ENCODE peak calls at places on chromosomes 2 and 18, in seven cellular contexts. One of them, this sample, is unnamed.

GRCh38 chr2:203396667-203397066 is 68.5 kb downstream of the ABI2 start:
- DNase-seq in spleen: no peak
- DNase-seq in fibroblast of pulmonary artery: no peak
- DNase-seq in GM10248: no peak
- DNase-seq in RWPE1: no peak
- DNase-seq in neural crest cell: no peak
- DNase-seq in astrocyte of the cerebellum: no peak
- DNase-seq in this sample: no peak

GRCh38 chr2:241645056-241645914 is 7.8 kb downstream of the ATG4B start:
- DNase-seq in GM10248: no peak
- DNase-seq in neural crest cell: no peak
- DNase-seq in fibroblast of pulmonary artery: no peak
- DNase-seq in astrocyte of the cerebellum: no peak
- DNase-seq in spleen: no peak
- DNase-seq in RWPE1: no peak
- DNase-seq in this sample: no peak

GRCh38 chr2:161170377-161170776 is 10.1 kb downstream of the TANK start:
- DNase-seq in neural crest cell: no peak
- DNase-seq in RWPE1: no peak
- DNase-seq in astrocyte of the cerebellum: no peak
- DNase-seq in GM10248: no peak
- DNase-seq in fibroblast of pulmonary artery: no peak
- DNase-seq in spleen: no peak
- DNase-seq in this sample: no peak

GRCh38 chr2:152354069-152354755 is 19.2 kb downstream of the FMNL2 start:
- DNase-seq in astrocyte of the cerebellum: no peak
- DNase-seq in fibroblast of pulmonary artery: peak
- DNase-seq in GM10248: no peak
- DNase-seq in neural crest cell: no peak
- DNase-seq in spleen: no peak
- DNase-seq in RWPE1: no peak
- DNase-seq in this sample: no peak

GRCh38 chr2:206158563-206159345 is 490 bp downstream of the NDUFS1 start:
- DNase-seq in RWPE1: peak
- DNase-seq in neural crest cell: no peak
- DNase-seq in astrocyte of the cerebellum: no peak
- DNase-seq in fibroblast of pulmonary artery: peak
- DNase-seq in spleen: no peak
- DNase-seq in GM10248: no peak
- DNase-seq in this sample: no peak

GRCh38 chr2:197904446-197904845 is 100.1 kb downstream of the PLCL1 start:
- DNase-seq in RWPE1: no peak
- DNase-seq in neural crest cell: no peak
- DNase-seq in GM10248: no peak
- DNase-seq in fibroblast of pulmonary artery: no peak
- DNase-seq in astrocyte of the cerebellum: no peak
- DNase-seq in spleen: no peak
- DNase-seq in this sample: no peak

GRCh38 chr18:50152900-50153299 is 42.0 kb downstream of the MYO5B start:
- DNase-seq in fibroblast of pulmonary artery: no peak
- DNase-seq in RWPE1: no peak
- DNase-seq in spleen: no peak
- DNase-seq in neural crest cell: no peak
- DNase-seq in astrocyte of the cerebellum: no peak
- DNase-seq in GM10248: no peak
- DNase-seq in this sample: no peak

GRCh38 chr2:127101048-127101611 is 5.8 kb downstream of the BIN1 start:
- DNase-seq in spleen: peak
- DNase-seq in GM10248: no peak
- DNase-seq in astrocyte of the cerebellum: no peak
- DNase-seq in RWPE1: no peak
- DNase-seq in neural crest cell: no peak
- DNase-seq in fibroblast of pulmonary artery: no peak
- DNase-seq in this sample: no peak

GRCh38 chr2:48400553-48401179 is 129.3 kb upstream of the STON1 start:
- DNase-seq in GM10248: no peak
- DNase-seq in spleen: no peak
- DNase-seq in fibroblast of pulmonary artery: no peak
- DNase-seq in RWPE1: no peak
- DNase-seq in astrocyte of the cerebellum: no peak
- DNase-seq in neural crest cell: no peak
- DNase-seq in this sample: no peak

GRCh38 chr2:57959380-57959779 is 87.2 kb upstream of the VRK2 start:
- DNase-seq in fibroblast of pulmonary artery: no peak
- DNase-seq in RWPE1: no peak
- DNase-seq in neural crest cell: no peak
- DNase-seq in astrocyte of the cerebellum: no peak
- DNase-seq in GM10248: no peak
- DNase-seq in spleen: no peak
- DNase-seq in this sample: no peak

GRCh38 chr2:148875387-148876051 is 492 bp downstream of the KIF5C start:
- DNase-seq in GM10248: peak
- DNase-seq in RWPE1: peak
- DNase-seq in spleen: peak
- DNase-seq in neural crest cell: no peak
- DNase-seq in astrocyte of the cerebellum: no peak
- DNase-seq in fibroblast of pulmonary artery: no peak
- DNase-seq in this sample: no peak

GRCh38 chr18:23154823-23155517 is 19.7 kb downstream of the CABLES1 start:
- DNase-seq in GM10248: no peak
- DNase-seq in spleen: no peak
- DNase-seq in neural crest cell: no peak
- DNase-seq in RWPE1: no peak
- DNase-seq in astrocyte of the cerebellum: no peak
- DNase-seq in fibroblast of pulmonary artery: no peak
- DNase-seq in this sample: no peak

GRCh38 chr2:215695876-215696275 is 260.0 kb upstream of the FN1 start:
- DNase-seq in spleen: no peak
- DNase-seq in neural crest cell: no peak
- DNase-seq in GM10248: no peak
- DNase-seq in fibroblast of pulmonary artery: no peak
- DNase-seq in astrocyte of the cerebellum: no peak
- DNase-seq in RWPE1: no peak
- DNase-seq in this sample: no peak

GRCh38 chr2:15447381-15447780 is 113.8 kb downstream of the NBAS start:
- DNase-seq in RWPE1: no peak
- DNase-seq in fibroblast of pulmonary artery: no peak
- DNase-seq in astrocyte of the cerebellum: no peak
- DNase-seq in neural crest cell: no peak
- DNase-seq in GM10248: no peak
- DNase-seq in spleen: no peak
- DNase-seq in this sample: no peak

GRCh38 chr2:120842456-120843439 is 107.1 kb downstream of the GLI2 start:
- DNase-seq in RWPE1: no peak
- DNase-seq in spleen: peak
- DNase-seq in GM10248: no peak
- DNase-seq in fibroblast of pulmonary artery: peak
- DNase-seq in neural crest cell: no peak
- DNase-seq in astrocyte of the cerebellum: no peak
- DNase-seq in this sample: no peak

GRCh38 chr2:217903859-217904613 is 98.8 kb downstream of the TNS1 start:
- DNase-seq in spleen: no peak
- DNase-seq in GM10248: no peak
- DNase-seq in astrocyte of the cerebellum: no peak
- DNase-seq in neural crest cell: no peak
- DNase-seq in fibroblast of pulmonary artery: peak
- DNase-seq in RWPE1: no peak
- DNase-seq in this sample: no peak

GRCh38 chr2:232887171-232887850 is 17.2 kb downstream of the SNORC start:
- DNase-seq in spleen: peak
- DNase-seq in RWPE1: no peak
- DNase-seq in astrocyte of the cerebellum: no peak
- DNase-seq in fibroblast of pulmonary artery: peak
- DNase-seq in GM10248: no peak
- DNase-seq in neural crest cell: no peak
- DNase-seq in this sample: no peak

GRCh38 chr2:17538022-17538843 is 2.3 kb upstream of the VSNL1 start:
- DNase-seq in neural crest cell: no peak
- DNase-seq in RWPE1: no peak
- DNase-seq in fibroblast of pulmonary artery: peak
- DNase-seq in spleen: no peak
- DNase-seq in GM10248: no peak
- DNase-seq in astrocyte of the cerebellum: no peak
- DNase-seq in this sample: no peak

GRCh38 chr2:201883559-201883958 is 77.2 kb downstream of the CDK15 start:
- DNase-seq in astrocyte of the cerebellum: no peak
- DNase-seq in GM10248: no peak
- DNase-seq in RWPE1: no peak
- DNase-seq in spleen: no peak
- DNase-seq in fibroblast of pulmonary artery: no peak
- DNase-seq in neural crest cell: no peak
- DNase-seq in this sample: no peak

GRCh38 chr18:8792688-8793316 is 87.4 kb downstream of the MTCL1 start:
- DNase-seq in GM10248: no peak
- DNase-seq in spleen: no peak
- DNase-seq in neural crest cell: no peak
- DNase-seq in fibroblast of pulmonary artery: no peak
- DNase-seq in RWPE1: no peak
- DNase-seq in astrocyte of the cerebellum: no peak
- DNase-seq in this sample: no peak

GRCh38 chr2:239674981-239675855 is 274.4 kb upstream of the HDAC4 start:
- DNase-seq in astrocyte of the cerebellum: no peak
- DNase-seq in fibroblast of pulmonary artery: no peak
- DNase-seq in GM10248: no peak
- DNase-seq in spleen: no peak
- DNase-seq in RWPE1: no peak
- DNase-seq in neural crest cell: no peak
- DNase-seq in this sample: peak

GRCh38 chr2:72080286-72081145 is 67.1 kb downstream of the CYP26B1 start:
- DNase-seq in spleen: peak
- DNase-seq in neural crest cell: no peak
- DNase-seq in GM10248: no peak
- DNase-seq in RWPE1: no peak
- DNase-seq in astrocyte of the cerebellum: no peak
- DNase-seq in fibroblast of pulmonary artery: no peak
- DNase-seq in this sample: no peak
- TF ChIP-seq CTCF in spleen: no peak
- TF ChIP-seq CTCF in neural crest cell: no peak
- TF ChIP-seq CTCF in GM10248: no peak
- TF ChIP-seq CTCF in RWPE1: no peak
- TF ChIP-seq CTCF in astrocyte of the cerebellum: no peak
- TF ChIP-seq CTCF in fibroblast of pulmonary artery: no peak
- TF ChIP-seq CTCF in this sample: no peak

GRCh38 chr2:178756843-178757242 is 50.4 kb downstream of the TTN start:
- DNase-seq in neural crest cell: no peak
- DNase-seq in fibroblast of pulmonary artery: peak
- DNase-seq in GM10248: no peak
- DNase-seq in astrocyte of the cerebellum: no peak
- DNase-seq in spleen: no peak
- DNase-seq in RWPE1: peak
- DNase-seq in this sample: no peak
- TF ChIP-seq CTCF in neural crest cell: no peak
- TF ChIP-seq CTCF in fibroblast of pulmonary artery: no peak
- TF ChIP-seq CTCF in GM10248: no peak
- TF ChIP-seq CTCF in astrocyte of the cerebellum: no peak
- TF ChIP-seq CTCF in spleen: no peak
- TF ChIP-seq CTCF in RWPE1: no peak
- TF ChIP-seq CTCF in this sample: no peak

DNA sequence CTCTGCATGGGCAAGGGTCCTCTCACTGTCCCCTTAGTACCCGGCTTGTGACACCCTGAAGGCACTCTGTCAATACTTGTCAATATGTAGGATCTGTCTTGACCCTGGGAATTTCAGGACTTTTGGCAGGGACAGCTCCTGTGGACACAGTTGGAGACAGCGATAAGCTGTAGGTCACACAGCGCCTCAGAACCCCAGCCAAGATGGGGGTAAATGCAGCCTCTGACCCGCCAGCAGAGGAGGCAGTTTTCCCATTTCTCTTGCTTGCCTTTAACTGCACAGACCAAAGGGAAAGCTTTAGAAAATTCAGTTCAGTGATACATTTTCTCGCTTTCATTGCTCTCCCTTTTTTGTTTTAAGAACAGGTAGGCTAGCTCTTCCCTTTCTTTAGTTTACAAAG is 54.8 kb upstream of the KLHL29 start:
- DNase-seq in neural crest cell: peak
- DNase-seq in GM10248: peak
- DNase-seq in RWPE1: peak
- DNase-seq in spleen: no peak
- DNase-seq in astrocyte of the cerebellum: no peak
- DNase-seq in fibroblast of pulmonary artery: peak
- DNase-seq in this sample: no peak
- TF ChIP-seq CTCF in neural crest cell: no peak
- TF ChIP-seq CTCF in GM10248: peak
- TF ChIP-seq CTCF in RWPE1: no peak
- TF ChIP-seq CTCF in spleen: no peak
- TF ChIP-seq CTCF in astrocyte of the cerebellum: no peak
- TF ChIP-seq CTCF in fibroblast of pulmonary artery: no peak
- TF ChIP-seq CTCF in this sample: no peak

GRCh38 chr2:97663626-97663961 is 250 bp downstream of the ACTR1B start:
- DNase-seq in astrocyte of the cerebellum: no peak
- DNase-seq in neural crest cell: no peak
- DNase-seq in GM10248: no peak
- DNase-seq in RWPE1: no peak
- DNase-seq in spleen: no peak
- DNase-seq in fibroblast of pulmonary artery: no peak
- DNase-seq in this sample: no peak

GRCh38 chr2:97664636-97664970 is 759 bp upstream of the ACTR1B start:
- DNase-seq in neural crest cell: no peak
- DNase-seq in GM10248: no peak
- DNase-seq in spleen: no peak
- DNase-seq in fibroblast of pulmonary artery: no peak
- DNase-seq in RWPE1: no peak
- DNase-seq in astrocyte of the cerebellum: no peak
- DNase-seq in this sample: no peak

GRCh38 chr2:97662386-97662894 is 1.4 kb downstream of the ACTR1B start:
- DNase-seq in fibroblast of pulmonary artery: no peak
- DNase-seq in RWPE1: no peak
- DNase-seq in astrocyte of the cerebellum: no peak
- DNase-seq in neural crest cell: no peak
- DNase-seq in spleen: peak
- DNase-seq in GM10248: peak
- DNase-seq in this sample: no peak

GRCh38 chr2:97662895-97663625 is 784 bp downstream of the ACTR1B start:
- DNase-seq in fibroblast of pulmonary artery: peak
- DNase-seq in astrocyte of the cerebellum: peak
- DNase-seq in neural crest cell: peak
- DNase-seq in GM10248: peak
- DNase-seq in RWPE1: peak
- DNase-seq in spleen: peak
- DNase-seq in this sample: peak

DNA sequence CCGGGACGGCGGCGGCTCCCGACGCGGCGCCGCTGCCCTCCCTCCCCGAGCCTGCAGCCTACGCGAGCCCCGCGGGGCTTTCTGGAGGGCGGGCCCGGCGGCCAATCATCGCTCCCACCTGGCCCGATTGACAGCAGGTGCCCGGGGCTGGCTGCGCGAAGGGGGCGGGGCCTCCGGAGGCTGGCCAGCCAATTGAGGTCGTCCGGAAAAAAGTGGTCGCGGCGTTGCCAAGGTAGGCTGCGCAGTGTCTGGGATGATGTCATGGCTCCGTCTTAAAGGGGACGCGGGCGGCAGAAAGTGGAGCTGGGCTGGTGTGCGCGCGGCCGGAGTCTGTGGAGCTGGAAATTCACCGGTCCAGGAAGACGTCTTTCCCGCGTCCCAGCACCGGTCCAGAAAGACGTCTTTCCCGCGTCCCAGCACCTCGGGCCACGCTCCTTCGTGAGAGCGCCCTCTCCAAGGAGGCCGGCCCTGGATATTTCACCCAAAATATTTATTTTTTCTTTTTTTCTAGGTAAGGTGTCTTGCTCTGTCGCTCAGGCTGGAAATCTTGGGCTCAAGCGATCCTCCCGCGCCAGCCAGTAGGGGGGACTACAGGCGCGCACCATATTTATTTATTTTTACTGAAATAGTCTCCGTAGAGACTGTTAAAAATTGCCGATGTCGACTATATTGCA is at the start of gene ACTR1B:
- DNase-seq in fibroblast of pulmonary artery: peak
- DNase-seq in astrocyte of the cerebellum: peak
- DNase-seq in neural crest cell: peak
- DNase-seq in spleen: peak
- DNase-seq in RWPE1: peak
- DNase-seq in GM10248: peak
- DNase-seq in this sample: peak
- TF ChIP-seq CTCF in fibroblast of pulmonary artery: peak
- TF ChIP-seq CTCF in astrocyte of the cerebellum: peak
- TF ChIP-seq CTCF in neural crest cell: peak
- TF ChIP-seq CTCF in spleen: peak
- TF ChIP-seq CTCF in RWPE1: peak
- TF ChIP-seq CTCF in GM10248: peak
- TF ChIP-seq CTCF in this sample: peak